ENCODE peak calls at places on chromosomes 16 and 17, in four cellular contexts. R, M, T and X are unnamed samples.

GRCh38 chr17:35368086-35368824 is 5.2 kb downstream of the SLFN11 start:
- DNase-seq in R (peak; percentile 43), T (no peak), M (peak; percentile 22), X (peak; percentile 16)

GRCh38 chr17:67558740-67559380 is 158.9 kb upstream of the NOL11 start:
- DNase-seq in R (no peak), T (no peak), M (peak; percentile 50), X (peak; percentile 27)

GRCh38 chr17:67623767-67624166 is 94.0 kb upstream of the NOL11 start:
- DNase-seq in T (no peak), R (no peak), M (no peak), X (no peak)

GRCh38 chr17:1580979-1581676 is 18.5 kb upstream of the PITPNA start:
- DNase-seq in M (no peak), T (no peak), R (no peak), X (no peak)

GRCh38 chr17:1007310-1008007 is 10.5 kb downstream of the TIMM22 start:
- DNase-seq in M (no peak), R (no peak), T (no peak), X (no peak)

GRCh38 chr16:3026609-3027487 is 3.0 kb downstream of the THOC6 start:
- DNase-seq in M (no peak), R (peak; percentile 37), T (peak; percentile 49), X (no peak)

GRCh38 chr17:51640108-51640622 is 379.8 kb downstream of the UTP18 start:
- DNase-seq in R (peak; percentile 74), T (peak; percentile 65), M (no peak), X (peak; percentile 81)

GRCh38 chr17:70563301-70563820 is 394.0 kb downstream of the KCNJ2 start:
- DNase-seq in R (no peak), M (peak; percentile 62), T (no peak), X (no peak)

GRCh38 chr16:10971560-10971961 is 27.2 kb downstream of the CLEC16A start:
- DNase-seq in T (no peak), M (peak; percentile 92), R (peak; percentile 72), X (peak; percentile 96)

GRCh38 chr16:87305505-87306391 is 11.4 kb downstream of the C16orf95 start:
- DNase-seq in T (no peak), M (no peak), R (peak; percentile 77), X (peak; percentile 62)

DNA sequence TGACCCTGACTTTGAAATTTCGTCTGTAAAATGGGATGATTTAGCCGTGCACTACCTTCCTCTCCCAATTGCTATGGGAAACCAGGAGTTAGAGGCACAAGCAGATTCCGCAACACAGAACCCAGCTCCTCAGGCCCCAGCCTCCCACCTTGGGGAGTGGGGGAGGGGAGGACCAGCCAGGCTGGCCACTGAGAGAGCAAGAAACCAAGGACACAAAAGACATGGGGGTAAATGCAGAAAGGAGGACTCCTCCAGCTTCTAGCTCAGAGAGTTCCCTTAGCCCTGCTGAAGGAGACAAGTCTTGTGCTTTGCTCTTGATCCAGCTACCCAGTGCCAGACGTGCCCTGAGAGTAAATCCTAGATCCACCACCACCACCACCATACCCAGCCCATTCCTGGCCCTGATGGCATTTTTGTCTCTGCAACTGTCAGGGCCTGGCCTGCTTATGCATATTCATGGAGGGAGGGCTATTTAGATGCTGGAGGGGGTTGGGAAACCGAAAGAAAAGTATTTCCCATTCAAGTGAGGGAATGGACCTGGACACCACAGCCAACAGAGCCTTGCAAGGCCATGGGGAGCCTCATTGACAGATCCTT is 25.9 kb downstream of the PITPNM3 start:
- DNase-seq in M (no peak), T (no peak), R (peak; percentile 48), X (peak; percentile 25)
- H3K18ac ChIP-seq in M (no peak overlapping the region), T (peak overlapping the region; percentile 66), R (no peak overlapping the region), X (no peak overlapping the region)

GRCh38 chr16:1552129-1552528 is 18.7 kb downstream of the TMEM204 start:
- DNase-seq in T (no peak), R (no peak), M (no peak), X (no peak)

GRCh38 chr16:1551166-1551565 is 17.7 kb downstream of the TMEM204 start:
- DNase-seq in R (no peak), M (no peak), T (no peak), X (no peak)

GRCh38 chr16:1550061-1550460 is 16.6 kb downstream of the TMEM204 start:
- DNase-seq in T (no peak), R (no peak), M (no peak), X (no peak)

GRCh38 chr16:1548727-1549126 is 15.3 kb downstream of the TMEM204 start:
- DNase-seq in T (no peak), M (no peak), R (no peak), X (no peak)

DNA sequence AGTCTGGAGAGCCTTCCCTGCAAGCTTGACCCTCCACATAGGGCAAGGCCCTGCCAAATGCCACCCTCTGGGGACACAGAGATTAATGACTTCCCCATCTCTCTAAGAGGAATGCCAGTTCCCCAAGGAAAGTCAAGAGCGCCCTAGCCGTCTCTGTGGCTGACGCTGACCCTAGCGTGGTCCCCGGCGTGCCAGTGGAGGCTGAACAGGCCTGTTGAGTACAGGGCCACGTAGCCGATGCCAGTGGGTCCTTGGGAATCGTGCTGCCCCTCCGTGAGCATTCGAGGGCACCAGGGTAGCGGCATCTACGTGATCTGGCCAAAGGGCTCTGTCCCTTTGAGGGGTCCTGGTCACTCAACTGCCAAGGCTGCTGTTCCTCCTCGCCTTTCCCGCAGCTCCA is 17.2 kb downstream of the TMEM204 start:
- DNase-seq in R (no peak), M (no peak), T (no peak), X (no peak)
- H4K5ac ChIP-seq in R (no peak overlapping the region), M (no peak overlapping the region), T (no peak overlapping the region), X (no peak overlapping the region)

GRCh38 chr17:74750039-74750326 is 1.6 kb downstream of the NHERF1 start:
- DNase-seq in R (no peak), M (no peak), T (no peak), X (no peak)
- H3K18ac ChIP-seq in R (no peak overlapping the region), M (no peak overlapping the region), T (no peak overlapping the region), X (no peak overlapping the region)

GRCh38 chr16:28307936-28308335 is 15.6 kb downstream of the SBK1 start:
- DNase-seq in R (no peak), M (no peak), T (no peak), X (no peak)

GRCh38 chr16:28308794-28309535 is 16.6 kb downstream of the SBK1 start:
- DNase-seq in R (no peak), M (no peak), T (no peak), X (no peak)

GRCh38 chr16:28311413-28311812 is 19.1 kb downstream of the SBK1 start:
- DNase-seq in M (no peak), T (no peak), R (no peak), X (no peak)

GRCh38 chr16:28310796-28311195 is 18.5 kb downstream of the SBK1 start:
- DNase-seq in T (no peak), M (no peak), R (no peak), X (no peak)

GRCh38 chr16:28309811-28310311 is 17.5 kb downstream of the SBK1 start:
- DNase-seq in M (no peak), R (no peak), T (no peak), X (no peak)
- H4K5ac ChIP-seq in M (no peak overlapping the region), R (no peak overlapping the region), T (no peak overlapping the region), X (no peak overlapping the region)

GRCh38 chr16:47026492-47026891 is 53.0 kb upstream of the DNAJA2 start:
- DNase-seq in T (no peak), M (no peak), R (no peak), X (peak; percentile 14)

GRCh38 chr16:47028767-47029377 is 55.4 kb upstream of the DNAJA2 start:
- DNase-seq in R (no peak), T (no peak), M (no peak), X (no peak)

GRCh38 chr16:47029724-47030123 is 56.2 kb upstream of the DNAJA2 start:
- DNase-seq in R (no peak), M (no peak), T (no peak), X (no peak)

GRCh38 chr16:47026947-47027346 is 53.5 kb upstream of the DNAJA2 start:
- DNase-seq in R (no peak), T (no peak), M (no peak), X (no peak)

DNA sequence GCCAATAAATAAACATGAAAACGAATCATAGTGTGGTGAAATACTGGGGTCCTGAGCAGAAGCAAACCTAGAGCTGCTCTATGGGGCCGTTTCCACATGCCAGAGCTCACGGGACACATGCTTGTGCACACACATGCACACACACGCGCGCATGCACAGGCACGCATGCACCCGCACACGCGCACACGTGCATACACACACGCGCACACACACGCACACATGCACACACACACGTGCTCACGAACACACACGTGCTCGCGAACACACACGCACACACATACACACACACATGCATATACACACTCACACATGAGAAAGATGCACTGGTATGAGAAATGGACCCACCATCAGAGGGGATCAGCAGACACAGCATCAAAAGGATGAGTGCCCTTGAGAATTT is 52.2 kb upstream of the DNAJA2 start:
- DNase-seq in T (no peak), R (no peak), M (no peak), X (no peak)
- H3K18ac ChIP-seq in T (no peak overlapping the region), R (no peak overlapping the region), M (no peak overlapping the region), X (no peak overlapping the region)

DNA sequence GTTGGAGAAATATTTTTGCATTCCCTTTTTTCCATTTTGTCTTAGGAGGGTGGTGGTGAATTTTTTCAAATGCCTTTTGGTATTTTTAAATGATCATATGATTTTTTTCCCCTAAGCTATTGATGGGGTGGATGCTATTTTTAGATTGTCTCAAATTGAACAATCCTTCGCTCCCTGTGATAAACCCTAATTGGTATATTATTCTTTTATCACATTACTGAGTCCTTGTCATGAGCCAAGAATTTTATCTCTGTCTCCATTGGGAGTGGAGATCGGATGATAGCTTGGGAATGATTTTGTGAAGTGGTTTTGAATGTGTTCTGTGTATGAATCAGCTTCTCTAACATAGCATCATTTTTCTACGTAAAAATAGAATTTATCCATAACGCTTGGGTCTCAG is 15.4 kb downstream of the NECAB2 start:
- DNase-seq in T (no peak), M (no peak), R (no peak), X (no peak)
- H4K5ac ChIP-seq in T (no peak overlapping the region), M (no peak overlapping the region), R (no peak overlapping the region), X (no peak overlapping the region)

GRCh38 chr17:82022310-82022980 is at the start of gene CENPX:
- DNase-seq in T (no peak), M (no peak), R (no peak), X (no peak)
- H3K18ac ChIP-seq in T (peak within 1 kb of the TSS; percentile 71), M (no peak within 1 kb of the TSS), R (no peak within 1 kb of the TSS), X (peak within 1 kb of the TSS; percentile 11)

GRCh38 chr16:80703391-80704071 is 100.9 kb downstream of the CDYL2 start:
- DNase-seq in M (no peak), R (no peak), T (no peak), X (no peak)
- H4K5ac ChIP-seq in M (no peak overlapping the region), R (no peak overlapping the region), T (no peak overlapping the region), X (no peak overlapping the region)

DNA sequence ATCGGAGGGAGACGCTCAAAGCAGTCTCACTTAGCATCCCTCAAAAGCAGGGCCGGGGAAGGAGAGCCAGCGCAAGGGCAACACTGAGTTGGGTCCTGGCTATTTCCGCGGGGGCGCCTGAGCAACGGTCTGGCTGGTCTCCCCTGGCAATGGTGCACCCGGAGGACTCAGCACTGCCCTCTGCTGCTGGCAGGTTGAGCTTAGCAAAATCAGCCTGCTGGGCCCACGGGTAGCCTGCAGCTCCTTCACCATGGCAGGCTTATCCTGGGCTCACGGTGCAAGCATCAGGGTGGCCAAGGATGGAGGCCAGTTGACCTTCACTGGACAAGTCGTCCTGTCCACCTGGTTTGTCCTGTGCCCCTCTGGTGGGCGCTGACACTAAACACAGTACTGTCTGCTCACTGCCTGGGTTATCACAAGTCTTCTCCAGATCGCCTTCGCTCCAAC is 14.4 kb upstream of the ALDH3A1 start:
- DNase-seq in T (peak; percentile 87), M (peak; percentile 59), R (peak; percentile 95), X (peak; percentile 77)
- H3K18ac ChIP-seq in T (no peak overlapping the region), M (no peak overlapping the region), R (no peak overlapping the region), X (no peak overlapping the region)